ENCODE peak calls at places on chromosomes 2 and 18, in eight cellular contexts. X, V, P, B, D, G, H and S are unnamed samples.

GRCh38 chr18:70044626-70045025 is 97.0 kb upstream of the CD226 start:
- DNase-seq in X (no peak), V (peak), P (no peak), B (no peak), D (no peak), G (no peak), H (no peak), S (no peak)

GRCh38 chr2:88590998-88591613 is 36.2 kb downstream of the EIF2AK3 start:
- DNase-seq in X (peak), V (peak), P (peak), B (peak), D (peak), G (peak), H (no peak), S (no peak)

GRCh38 chr18:62152844-62153243 is 34.0 kb downstream of the PIGN start:
- DNase-seq in X (no peak), V (no peak), P (no peak), B (no peak), D (no peak), G (no peak), H (no peak), S (no peak)

GRCh38 chr2:223549215-223549614 is 52.9 kb downstream of the SCG2 start:
- DNase-seq in X (no peak), V (peak), P (no peak), B (peak), D (no peak), G (no peak), H (no peak), S (no peak)

GRCh38 chr2:56088411-56088810 is 95.4 kb upstream of the CCDC85A start:
- DNase-seq in X (no peak), V (no peak), P (no peak), B (no peak), D (no peak), G (no peak), H (no peak), S (no peak)

GRCh38 chr18:28723506-28723905 is 546.6 kb upstream of the CDH2 start:
- DNase-seq in X (no peak), V (no peak), P (no peak), B (no peak), D (no peak), G (no peak), H (no peak), S (no peak)

GRCh38 chr18:11518788-11519685 is 90.4 kb upstream of the SLC35G4 start:
- DNase-seq in X (peak), V (peak), P (peak), B (peak), D (peak), G (no peak), H (no peak), S (no peak)

GRCh38 chr18:35071819-35072247 is 30.6 kb downstream of the MAPRE2 start:
- DNase-seq in X (no peak), V (no peak), P (no peak), B (no peak), D (no peak), G (no peak), H (no peak), S (no peak)

GRCh38 chr2:44934521-44934961 is 7.0 kb upstream of the SIX3 start:
- DNase-seq in X (no peak), V (no peak), P (no peak), B (no peak), D (no peak), G (no peak), H (no peak), S (peak)

GRCh38 chr18:4068552-4069158 is 386.5 kb downstream of the DLGAP1 start:
- DNase-seq in X (peak), V (peak), P (peak), B (peak), D (peak), G (no peak), H (no peak), S (no peak)

GRCh38 chr2:172226244-172227061 is 123.8 kb upstream of the DLX2 start:
- DNase-seq in X (peak), V (no peak), P (no peak), B (peak), D (peak), G (no peak), H (peak), S (no peak)

GRCh38 chr18:13387856-13388548 is 169.4 kb downstream of the LDLRAD4 start:
- DNase-seq in X (no peak), V (no peak), P (no peak), B (no peak), D (no peak), G (no peak), H (no peak), S (peak)

GRCh38 chr2:18559531-18559930 is 922 bp downstream of the RDH14 start:
- DNase-seq in X (no peak), V (peak), P (no peak), B (peak), D (no peak), G (no peak), H (no peak), S (no peak)

GRCh38 chr2:85446296-85447221 is 28.0 kb downstream of the SH2D6 start:
- DNase-seq in X (no peak), V (no peak), P (no peak), B (no peak), D (no peak), G (no peak), H (no peak), S (no peak)

GRCh38 chr2:222320441-222321395 is 21.9 kb upstream of the PAX3 start:
- DNase-seq in X (no peak), V (no peak), P (no peak), B (no peak), D (no peak), G (no peak), H (no peak), S (no peak)

GRCh38 chr2:120989911-120990441 is 254.3 kb downstream of the GLI2 start:
- DNase-seq in X (no peak), V (no peak), P (no peak), B (no peak), D (no peak), G (no peak), H (peak), S (no peak)

GRCh38 chr2:120985997-120986651 is 250.5 kb downstream of the GLI2 start:
- DNase-seq in X (no peak), V (no peak), P (no peak), B (no peak), D (no peak), G (no peak), H (no peak), S (peak)

GRCh38 chr2:143068094-143068890 is 60.9 kb upstream of the ARHGAP15 start:
- DNase-seq in X (no peak), V (no peak), P (no peak), B (no peak), D (no peak), G (no peak), H (no peak), S (no peak)

GRCh38 chr2:225293638-225294037 is 105.9 kb upstream of the NYAP2 start:
- DNase-seq in X (no peak), V (no peak), P (no peak), B (no peak), D (no peak), G (no peak), H (no peak), S (no peak)

GRCh38 chr18:33755918-33756590 is 178.0 kb downstream of the ASXL3 start:
- DNase-seq in X (no peak), V (peak), P (no peak), B (no peak), D (peak), G (no peak), H (no peak), S (peak)

GRCh38 chr2:202158796-202159195 is 79.6 kb downstream of the SUMO1 start:
- DNase-seq in X (no peak), V (peak), P (no peak), B (no peak), D (no peak), G (no peak), H (no peak), S (no peak)

GRCh38 chr2:95049088-95049955 is 23.8 kb downstream of the MAL start:
- DNase-seq in X (no peak), V (no peak), P (no peak), B (no peak), D (no peak), G (no peak), H (no peak), S (peak)

GRCh38 chr2:113164234-113164929 is 9.4 kb upstream of the PSD4 start:
- DNase-seq in X (peak), V (no peak), P (no peak), B (no peak), D (no peak), G (no peak), H (no peak), S (no peak)

GRCh38 chr18:76475450-76476203 is 19.4 kb downstream of the ZNF516 start:
- DNase-seq in X (no peak), V (peak), P (no peak), B (no peak), D (no peak), G (no peak), H (no peak), S (no peak)

GRCh38 chr2:28342081-28342967 is 50.3 kb upstream of the FOSL2 start:
- DNase-seq in X (peak), V (peak), P (peak), B (peak), D (peak), G (peak), H (peak), S (peak)

GRCh38 chr2:28750316-28751101 is 1.1 kb upstream of the PPP1CB start:
- DNase-seq in X (peak), V (peak), P (no peak), B (no peak), D (peak), G (no peak), H (no peak), S (peak)

GRCh38 chr2:181106229-181106628 is 125.8 kb downstream of the UBE2E3 start:
- DNase-seq in X (no peak), V (no peak), P (no peak), B (no peak), D (no peak), G (no peak), H (no peak), S (no peak)

GRCh38 chr18:6406075-6406909 is 8.4 kb downstream of the L3MBTL4 start:
- DNase-seq in X (no peak), V (no peak), P (peak), B (peak), D (no peak), G (peak), H (no peak), S (no peak)

GRCh38 chr2:31268344-31268743 is 34.4 kb downstream of the EHD3 start:
- DNase-seq in X (no peak), V (no peak), P (no peak), B (no peak), D (no peak), G (no peak), H (no peak), S (no peak)

GRCh38 chr18:7466190-7466589 is 100.9 kb upstream of the PTPRM start:
- DNase-seq in X (no peak), V (no peak), P (no peak), B (no peak), D (no peak), G (no peak), H (no peak), S (no peak)

GRCh38 chr2:66478729-66479316 is 43.9 kb downstream of the MEIS1 start:
- DNase-seq in X (no peak), V (no peak), P (no peak), B (no peak), D (no peak), G (no peak), H (no peak), S (no peak)

GRCh38 chr2:197273485-197273884 is 37.1 kb downstream of the ANKRD44 start:
- DNase-seq in X (no peak), V (no peak), P (no peak), B (no peak), D (no peak), G (no peak), H (peak), S (no peak)

GRCh38 chr2:201158111-201158929 is 24.6 kb upstream of the CASP10 start:
- DNase-seq in X (peak), V (peak), P (peak), B (peak), D (peak), G (no peak), H (peak), S (peak)

GRCh38 chr2:3483227-3483985 is 35.9 kb downstream of the ADI1 start:
- DNase-seq in X (no peak), V (peak), P (no peak), B (no peak), D (peak), G (no peak), H (peak), S (peak)

GRCh38 chr2:181275643-181276070 is 181.5 kb upstream of the ITGA4 start:
- DNase-seq in X (no peak), V (no peak), P (no peak), B (no peak), D (peak), G (no peak), H (no peak), S (no peak)

GRCh38 chr2:239504643-239505235 is 103.9 kb upstream of the HDAC4 start:
- DNase-seq in X (no peak), V (no peak), P (no peak), B (no peak), D (no peak), G (no peak), H (no peak), S (peak)

GRCh38 chr2:32491346-32491745 is 134.5 kb downstream of the BIRC6 start:
- DNase-seq in X (no peak), V (no peak), P (no peak), B (no peak), D (no peak), G (no peak), H (no peak), S (no peak)

GRCh38 chr18:12990128-12990485 is 1.1 kb upstream of the CEP192 start:
- DNase-seq in X (no peak), V (no peak), P (no peak), B (no peak), D (no peak), G (no peak), H (no peak), S (no peak)

GRCh38 chr18:50135903-50136302 is 59.0 kb downstream of the MYO5B start:
- DNase-seq in X (no peak), V (no peak), P (no peak), B (no peak), D (no peak), G (no peak), H (no peak), S (no peak)

GRCh38 chr18:673769-674168 is 16.3 kb downstream of the TYMS start:
- DNase-seq in X (no peak), V (no peak), P (no peak), B (no peak), D (no peak), G (no peak), H (no peak), S (no peak)
- TF ChIP-seq EP300 in X (no peak), V (no peak), P (no peak), B (no peak), D (no peak), G (no peak), H (no peak), S (no peak)

DNA sequence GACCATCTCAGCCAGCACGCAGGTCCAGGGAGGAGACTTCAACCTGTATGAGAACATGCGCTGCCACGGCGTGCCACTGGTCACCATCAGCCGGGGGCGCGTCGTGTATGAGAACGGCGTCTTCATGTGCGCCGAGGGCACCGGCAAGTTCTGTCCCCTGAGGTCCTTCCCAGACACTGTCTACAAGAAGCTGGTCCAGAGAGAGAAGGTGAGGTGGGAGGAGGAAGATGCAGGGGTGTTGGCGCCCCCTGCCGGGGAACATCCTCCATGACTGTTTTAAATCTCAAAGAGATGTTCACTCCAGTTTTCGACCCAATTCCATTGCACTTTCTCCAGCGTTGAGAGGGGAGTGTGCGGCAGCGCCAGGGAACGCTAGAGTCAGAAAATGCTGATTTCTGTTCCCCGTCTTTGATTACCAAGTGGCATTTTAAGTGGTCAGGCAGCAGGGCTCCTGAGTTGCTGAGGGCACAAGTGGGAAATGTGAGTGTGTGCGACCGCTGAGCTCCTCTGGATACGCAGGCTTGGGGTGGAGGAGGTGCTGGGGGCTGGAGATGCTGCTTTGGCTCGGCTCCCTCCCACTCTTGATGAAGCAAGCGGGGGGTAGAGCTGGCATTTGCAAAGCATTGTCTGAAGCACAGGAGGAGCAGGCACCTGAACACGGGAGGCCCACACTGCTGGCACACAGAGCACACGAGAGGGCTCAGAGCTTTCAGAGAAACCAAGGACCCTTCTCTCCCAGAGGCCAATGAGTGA is 27.7 kb upstream of the MAPRE3 start:
- DNase-seq in X (peak), V (peak), P (peak), B (peak), D (peak), G (no peak), H (peak), S (peak)
- TF ChIP-seq EP300 in X (no peak), V (no peak), P (no peak), B (no peak), D (no peak), G (no peak), H (no peak), S (no peak)

DNA sequence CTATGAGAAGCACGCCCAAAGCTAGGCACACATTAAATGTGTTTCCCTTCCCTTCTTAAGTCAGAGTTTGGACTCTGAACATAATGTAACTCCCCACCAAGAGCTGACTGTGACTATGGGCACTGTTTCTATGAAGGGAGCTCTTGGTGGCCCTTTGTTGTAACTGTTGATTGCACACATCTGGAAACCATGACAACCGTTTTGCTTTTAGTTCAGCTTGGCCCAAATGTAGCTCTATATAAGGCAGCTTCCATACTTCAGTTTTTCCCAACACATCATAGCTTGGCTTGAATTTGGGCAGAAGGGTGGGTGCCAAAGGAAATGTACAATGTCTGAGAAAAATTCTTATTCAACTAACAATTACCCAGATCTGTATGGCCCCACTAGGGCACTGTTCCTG is 2.6 kb upstream of the CETN1 start:
- DNase-seq in X (no peak), V (no peak), P (no peak), B (peak), D (no peak), G (no peak), H (no peak), S (no peak)
- TF ChIP-seq EP300 in X (no peak), V (no peak), P (no peak), B (no peak), D (no peak), G (no peak), H (no peak), S (no peak)

DNA sequence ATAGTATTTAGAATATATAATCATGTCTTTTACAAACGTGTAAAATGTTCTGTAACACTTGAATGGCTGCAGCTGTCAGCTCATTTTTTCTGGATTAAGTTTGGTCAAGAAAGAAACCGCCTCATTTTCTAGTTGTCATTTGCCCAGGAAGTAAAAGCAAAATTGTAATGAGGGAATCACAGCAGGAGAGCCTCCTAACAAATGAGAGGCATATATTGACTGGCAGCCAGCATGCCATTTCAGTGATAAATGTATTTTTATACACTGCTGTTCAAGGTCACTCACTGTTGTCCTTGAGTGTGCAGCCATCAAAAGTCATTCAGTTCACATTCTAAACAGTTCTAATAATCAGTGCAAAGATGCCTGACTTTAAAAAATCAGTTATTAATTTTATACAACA is 144.3 kb upstream of the BOD1L2 start:
- DNase-seq in X (no peak), V (no peak), P (no peak), B (peak), D (no peak), G (no peak), H (no peak), S (no peak)
- TF ChIP-seq EP300 in X (no peak), V (no peak), P (no peak), B (no peak), D (no peak), G (no peak), H (no peak), S (no peak)

GRCh38 chr2:136225950-136226835 is 108.2 kb upstream of the CXCR4 start:
- DNase-seq in X (no peak), V (no peak), P (no peak), B (no peak), D (peak), G (no peak), H (no peak), S (no peak)
- TF ChIP-seq EP300 in X (no peak), V (no peak), P (no peak), B (no peak), D (peak), G (no peak), H (no peak), S (no peak)

GRCh38 chr18:22899421-22899820 is 33.7 kb upstream of the RBBP8 start:
- DNase-seq in X (no peak), V (no peak), P (no peak), B (no peak), D (no peak), G (no peak), H (no peak), S (no peak)

GRCh38 chr18:22902093-22902492 is 31.0 kb upstream of the RBBP8 start:
- DNase-seq in X (no peak), V (no peak), P (no peak), B (no peak), D (no peak), G (no peak), H (no peak), S (no peak)

DNA sequence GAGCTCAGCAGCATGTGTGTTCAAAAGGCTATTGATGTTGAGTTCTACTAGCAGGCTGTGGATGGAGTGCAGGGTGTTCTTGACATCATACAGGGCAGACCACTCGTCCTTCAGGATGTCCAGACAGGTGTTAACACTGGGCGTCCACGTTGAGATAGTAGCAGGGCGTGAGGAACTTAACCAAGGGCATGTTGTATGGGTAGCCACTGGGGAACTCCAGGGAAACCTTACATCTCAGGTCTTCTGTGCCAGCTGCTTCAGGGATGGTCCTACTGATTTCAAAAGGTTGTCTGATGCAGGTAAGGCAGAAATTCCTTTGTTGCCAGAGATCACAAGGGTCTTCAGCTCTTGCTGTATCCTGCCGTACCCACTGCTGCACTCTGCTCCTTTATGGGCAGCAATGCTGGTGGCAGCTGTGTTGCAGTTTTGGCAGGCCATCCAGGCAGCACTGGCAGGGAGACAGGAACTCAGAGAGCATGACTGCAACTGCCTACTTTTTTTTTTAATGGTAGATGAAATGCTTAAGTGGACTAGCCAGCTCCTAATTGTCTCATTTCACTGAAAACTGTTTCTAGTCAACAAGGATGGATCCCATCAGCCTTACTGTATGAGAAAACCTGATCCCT is 32.5 kb upstream of the RBBP8 start:
- DNase-seq in X (no peak), V (no peak), P (no peak), B (no peak), D (no peak), G (no peak), H (peak), S (no peak)
- TF ChIP-seq EP300 in X (no peak), V (no peak), P (no peak), B (no peak), D (no peak), G (no peak), H (no peak), S (no peak)